ENCODE peak calls at places on chromosomes 5 and 9, in ten cellular contexts. One of them, this sample, is unnamed.

GRCh38 chr5:80406980-80407734 is 707 bp upstream of the ZFYVE16 start:
- DNase-seq in breast epithelium: no peak
- DNase-seq in stimulated activated CD8-positive, alpha-beta memory T cell treated with anti-CD3 and anti-CD28 coated beads, Interleukin-7, amount 100 ng/mL, for 24 hours: no peak
- DNase-seq in A549: no peak
- DNase-seq in SIG-M5: no peak
- DNase-seq in frontal cortex: no peak
- DNase-seq in T-helper 1 cell: no peak
- DNase-seq in heart right ventricle: peak; percentile 23
- DNase-seq in fibroblast of lung: no peak
- DNase-seq in naive B cell: no peak
- DNase-seq in this sample: no peak

GRCh38 chr9:130106860-130107848 is 53.4 kb downstream of the GPR107 start:
- DNase-seq in breast epithelium: peak; percentile 79
- DNase-seq in stimulated activated CD8-positive, alpha-beta memory T cell treated with anti-CD3 and anti-CD28 coated beads, Interleukin-7, amount 100 ng/mL, for 24 hours: peak; percentile 83
- DNase-seq in A549: peak; percentile 59
- DNase-seq in SIG-M5: no peak
- DNase-seq in frontal cortex: peak; percentile 60
- DNase-seq in T-helper 1 cell: peak; percentile 50
- DNase-seq in heart right ventricle: peak; percentile 85
- DNase-seq in fibroblast of lung: peak; percentile 91
- DNase-seq in naive B cell: peak; percentile 67
- DNase-seq in this sample: peak; percentile 77

GRCh38 chr9:108272350-108272899 is 583.4 kb downstream of the ACTL7B start:
- DNase-seq in breast epithelium: no peak
- DNase-seq in stimulated activated CD8-positive, alpha-beta memory T cell treated with anti-CD3 and anti-CD28 coated beads, Interleukin-7, amount 100 ng/mL, for 24 hours: no peak
- DNase-seq in A549: peak; percentile 71
- DNase-seq in SIG-M5: no peak
- DNase-seq in frontal cortex: peak; percentile 52
- DNase-seq in T-helper 1 cell: no peak
- DNase-seq in heart right ventricle: peak; percentile 43
- DNase-seq in fibroblast of lung: peak; percentile 24
- DNase-seq in naive B cell: peak; percentile 7
- DNase-seq in this sample: no peak

GRCh38 chr9:96674914-96675538 is 19.9 kb upstream of the PRXL2C start:
- DNase-seq in breast epithelium: no peak
- DNase-seq in stimulated activated CD8-positive, alpha-beta memory T cell treated with anti-CD3 and anti-CD28 coated beads, Interleukin-7, amount 100 ng/mL, for 24 hours: no peak
- DNase-seq in A549: no peak
- DNase-seq in SIG-M5: no peak
- DNase-seq in frontal cortex: no peak
- DNase-seq in T-helper 1 cell: no peak
- DNase-seq in heart right ventricle: no peak
- DNase-seq in fibroblast of lung: peak; percentile 78
- DNase-seq in naive B cell: no peak
- DNase-seq in this sample: no peak

GRCh38 chr9:36884721-36885120 is 149.3 kb downstream of the PAX5 start:
- DNase-seq in breast epithelium: no peak
- DNase-seq in stimulated activated CD8-positive, alpha-beta memory T cell treated with anti-CD3 and anti-CD28 coated beads, Interleukin-7, amount 100 ng/mL, for 24 hours: no peak
- DNase-seq in A549: no peak
- DNase-seq in SIG-M5: no peak
- DNase-seq in frontal cortex: no peak
- DNase-seq in T-helper 1 cell: no peak
- DNase-seq in heart right ventricle: no peak
- DNase-seq in fibroblast of lung: no peak
- DNase-seq in naive B cell: no peak
- DNase-seq in this sample: no peak

GRCh38 chr9:22201256-22201655 is 192.2 kb upstream of the CDKN2B start:
- DNase-seq in breast epithelium: no peak
- DNase-seq in stimulated activated CD8-positive, alpha-beta memory T cell treated with anti-CD3 and anti-CD28 coated beads, Interleukin-7, amount 100 ng/mL, for 24 hours: no peak
- DNase-seq in A549: no peak
- DNase-seq in SIG-M5: no peak
- DNase-seq in frontal cortex: no peak
- DNase-seq in T-helper 1 cell: no peak
- DNase-seq in heart right ventricle: no peak
- DNase-seq in fibroblast of lung: no peak
- DNase-seq in naive B cell: no peak
- DNase-seq in this sample: no peak

GRCh38 chr5:115944501-115944900 is 17.8 kb upstream of the LVRN start:
- DNase-seq in breast epithelium: no peak
- DNase-seq in stimulated activated CD8-positive, alpha-beta memory T cell treated with anti-CD3 and anti-CD28 coated beads, Interleukin-7, amount 100 ng/mL, for 24 hours: no peak
- DNase-seq in A549: no peak
- DNase-seq in SIG-M5: no peak
- DNase-seq in frontal cortex: no peak
- DNase-seq in T-helper 1 cell: no peak
- DNase-seq in heart right ventricle: no peak
- DNase-seq in fibroblast of lung: no peak
- DNase-seq in naive B cell: no peak
- DNase-seq in this sample: no peak

GRCh38 chr9:99241106-99241505 is 19.0 kb downstream of the SEC61B start:
- DNase-seq in breast epithelium: no peak
- DNase-seq in stimulated activated CD8-positive, alpha-beta memory T cell treated with anti-CD3 and anti-CD28 coated beads, Interleukin-7, amount 100 ng/mL, for 24 hours: no peak
- DNase-seq in A549: no peak
- DNase-seq in SIG-M5: no peak
- DNase-seq in frontal cortex: no peak
- DNase-seq in T-helper 1 cell: no peak
- DNase-seq in heart right ventricle: no peak
- DNase-seq in fibroblast of lung: no peak
- DNase-seq in naive B cell: no peak
- DNase-seq in this sample: no peak

GRCh38 chr9:114580609-114581193 is 6.9 kb upstream of the ATP6V1G1 start:
- DNase-seq in breast epithelium: no peak
- DNase-seq in stimulated activated CD8-positive, alpha-beta memory T cell treated with anti-CD3 and anti-CD28 coated beads, Interleukin-7, amount 100 ng/mL, for 24 hours: no peak
- DNase-seq in A549: no peak
- DNase-seq in SIG-M5: no peak
- DNase-seq in frontal cortex: no peak
- DNase-seq in T-helper 1 cell: no peak
- DNase-seq in heart right ventricle: no peak
- DNase-seq in fibroblast of lung: no peak
- DNase-seq in naive B cell: no peak
- DNase-seq in this sample: no peak

GRCh38 chr9:99020786-99021436 is 77.2 kb downstream of the COL15A1 start:
- DNase-seq in breast epithelium: no peak
- DNase-seq in stimulated activated CD8-positive, alpha-beta memory T cell treated with anti-CD3 and anti-CD28 coated beads, Interleukin-7, amount 100 ng/mL, for 24 hours: no peak
- DNase-seq in A549: no peak
- DNase-seq in SIG-M5: no peak
- DNase-seq in frontal cortex: no peak
- DNase-seq in T-helper 1 cell: no peak
- DNase-seq in heart right ventricle: no peak
- DNase-seq in fibroblast of lung: no peak
- DNase-seq in naive B cell: no peak
- DNase-seq in this sample: no peak

GRCh38 chr5:177116631-177117373 is 16.8 kb upstream of the NSD1 start:
- DNase-seq in breast epithelium: peak; percentile 87
- DNase-seq in stimulated activated CD8-positive, alpha-beta memory T cell treated with anti-CD3 and anti-CD28 coated beads, Interleukin-7, amount 100 ng/mL, for 24 hours: peak; percentile 63
- DNase-seq in A549: no peak
- DNase-seq in SIG-M5: no peak
- DNase-seq in frontal cortex: peak; percentile 96
- DNase-seq in T-helper 1 cell: peak; percentile 64
- DNase-seq in heart right ventricle: peak; percentile 91
- DNase-seq in fibroblast of lung: peak; percentile 85
- DNase-seq in naive B cell: peak; percentile 68
- DNase-seq in this sample: peak; percentile 78

GRCh38 chr9:14633906-14634565 is 59.2 kb downstream of the ZDHHC21 start:
- DNase-seq in breast epithelium: no peak
- DNase-seq in stimulated activated CD8-positive, alpha-beta memory T cell treated with anti-CD3 and anti-CD28 coated beads, Interleukin-7, amount 100 ng/mL, for 24 hours: no peak
- DNase-seq in A549: no peak
- DNase-seq in SIG-M5: no peak
- DNase-seq in frontal cortex: no peak
- DNase-seq in T-helper 1 cell: no peak
- DNase-seq in heart right ventricle: no peak
- DNase-seq in fibroblast of lung: no peak
- DNase-seq in naive B cell: no peak
- DNase-seq in this sample: no peak

GRCh38 chr5:166594552-166594951 is 1696.9 kb upstream of the WWC1 start:
- DNase-seq in breast epithelium: no peak
- DNase-seq in stimulated activated CD8-positive, alpha-beta memory T cell treated with anti-CD3 and anti-CD28 coated beads, Interleukin-7, amount 100 ng/mL, for 24 hours: no peak
- DNase-seq in A549: no peak
- DNase-seq in SIG-M5: no peak
- DNase-seq in frontal cortex: no peak
- DNase-seq in T-helper 1 cell: no peak
- DNase-seq in heart right ventricle: no peak
- DNase-seq in fibroblast of lung: no peak
- DNase-seq in naive B cell: no peak
- DNase-seq in this sample: no peak

This sample was measured in CD4-positive, alpha-beta T cell.